ENCODE peak calls at places on chromosomes 16 and 17, in five cellular contexts. L is sigmoid colon; O is RWPE1; R is activated CD4-positive, alpha-beta T cell treated with anti-CD3 and anti-CD28 coated beads, Interleukin-2, amount 50 U/mL, for 4 hours; Z is naive thymus-derived CD8-positive, alpha-beta T cell. D is an unnamed sample.

GRCh38 chr17:7561028-7561575 is 617 bp upstream of the SENP3 start:
- DNase-seq in R (peak), Z (peak), O (peak), L (peak), D (peak)

GRCh38 chr17:58245428-58246103 is 7.2 kb downstream of the LPO start:
- DNase-seq in Z (no peak), R (no peak), O (no peak), L (no peak), D (no peak)

GRCh38 chr17:70242781-70243437 is 73.6 kb downstream of the KCNJ2 start:
- DNase-seq in R (no peak), L (no peak), Z (no peak), O (no peak), D (no peak)

GRCh38 chr16:17469742-17470001 is 1.1 kb downstream of the XYLT1 start:
- DNase-seq in Z (no peak), L (no peak), R (no peak), O (no peak), D (no peak)

GRCh38 chr17:13346996-13347762 is 254.6 kb downstream of the HS3ST3A1 start:
- DNase-seq in Z (no peak), R (no peak), O (peak), L (no peak), D (no peak)

GRCh38 chr16:1614226-1615102 is 2.3 kb downstream of the CRAMP1 start:
- DNase-seq in Z (no peak), L (no peak), O (peak), R (no peak), D (no peak)

GRCh38 chr17:80415626-80416042 is 667 bp downstream of the ENDOV start:
- DNase-seq in O (no peak), L (no peak), Z (no peak), R (no peak), D (no peak)

GRCh38 chr16:4410335-4411075 is 5.9 kb downstream of the CORO7 start:
- DNase-seq in L (peak), R (no peak), Z (no peak), O (no peak), D (no peak)

GRCh38 chr16:81445143-81445922 is 725 bp downstream of the CMIP start:
- DNase-seq in Z (peak), L (peak), R (no peak), O (peak), D (no peak)

GRCh38 chr16:46986438-46986837 is 13.0 kb upstream of the DNAJA2 start:
- DNase-seq in Z (no peak), R (no peak), O (no peak), L (no peak), D (no peak)

GRCh38 chr17:8079291-8080207 is 8.0 kb downstream of the ALOX12B start:
- DNase-seq in O (peak), Z (peak), L (peak), R (peak), D (peak)

GRCh38 chr16:87806608-87807546 is 41.1 kb upstream of the KLHDC4 start:
- DNase-seq in O (peak), Z (peak), L (peak), R (peak), D (peak)

GRCh38 chr17:82320140-82320840 is 2.9 kb upstream of the CD7 start:
- DNase-seq in O (no peak), R (no peak), Z (no peak), L (no peak), D (no peak)

GRCh38 chr16:66551362-66551761 is 1.0 kb upstream of the CKLF start:
- DNase-seq in Z (peak), R (peak), O (no peak), L (no peak), D (no peak)

GRCh38 chr17:40779181-40779909 is 3.0 kb downstream of the KRT27 start:
- DNase-seq in Z (peak), R (peak), L (no peak), O (no peak), D (no peak)

GRCh38 chr17:1977583-1978395 is 47.3 kb downstream of the RTN4RL1 start:
- DNase-seq in R (no peak), L (no peak), O (no peak), Z (no peak), D (no peak)

GRCh38 chr17:29179232-29180036 is 764 bp downstream of the MYO18A start:
- DNase-seq in L (no peak), O (peak), Z (no peak), R (no peak), D (peak)

GRCh38 chr16:11164482-11165270 is 91.3 kb downstream of the SOCS1 start:
- DNase-seq in R (no peak), O (no peak), Z (no peak), L (no peak), D (no peak)

GRCh38 chr16:27779719-27780161 is 229.8 kb downstream of the KATNIP start:
- DNase-seq in Z (no peak), R (no peak), L (no peak), O (peak), D (no peak)

GRCh38 chr17:64706224-64707076 is 44.3 kb upstream of the SMURF2 start:
- DNase-seq in Z (no peak), O (peak), L (no peak), R (no peak), D (no peak)

GRCh38 chr16:26550111-26550610 is 516.6 kb upstream of the C16orf82 start:
- DNase-seq in O (no peak), L (no peak), Z (no peak), R (no peak), D (no peak)

D was measured in cardiac septum.